ENCODE peak calls at places on chromosome 15, in four cellular contexts. W is HepG2, Z is fibroblast of lung, S is MM.1S. F is an unnamed sample.

GRCh38 chr15:78223396-78224023 is 10.9 kb downstream of the ACSBG1 start:
- DNase-seq in W (no peak), Z (no peak), S (no peak), F (no peak)

GRCh38 chr15:28103831-28104230 is 4.7 kb upstream of the OCA2 start:
- DNase-seq in W (no peak), Z (no peak), S (no peak), F (no peak)

GRCh38 chr15:65396965-65397317 is 19.1 kb upstream of the IGDCC3 start:
- DNase-seq in W (no peak), Z (no peak), S (no peak), F (no peak)

GRCh38 chr15:67839358-67839928 is 402 bp downstream of the RNU6-1 start:
- DNase-seq in W (peak; percentile 40), Z (peak; percentile 32), S (peak; percentile 58), F (peak; percentile 47)

GRCh38 chr15:93052090-93052892 is 36.7 kb downstream of the RGMA start:
- DNase-seq in W (no peak), Z (no peak), S (no peak), F (no peak)

GRCh38 chr15:85494035-85494793 is 113.8 kb downstream of the AKAP13 start:
- DNase-seq in W (no peak), Z (peak; percentile 93), S (no peak), F (peak; percentile 50)

GRCh38 chr15:85149460-85150129 is 167.9 kb downstream of the PDE8A start:
- DNase-seq in W (no peak), Z (peak; percentile 28), S (no peak), F (no peak)

GRCh38 chr15:93348711-93349110 is 259.7 kb upstream of the RGMA start:
- DNase-seq in W (no peak), Z (no peak), S (no peak), F (no peak)

GRCh38 chr15:54618120-54618519 is 578.6 kb downstream of the RSL24D1 start:
- DNase-seq in W (peak; percentile 78), Z (no peak), S (no peak), F (no peak)

GRCh38 chr15:73972984-73973682 is 19.0 kb downstream of the STOML1 start:
- DNase-seq in W (peak; percentile 79), Z (peak; percentile 59), S (peak; percentile 78), F (peak; percentile 89)

GRCh38 chr15:49279481-49280186 is 109.6 kb downstream of the GALK2 start:
- DNase-seq in W (no peak), Z (no peak), S (peak; percentile 69), F (no peak)

GRCh38 chr15:90029024-90029423 is 27.9 kb downstream of the ZNF710 start:
- DNase-seq in W (peak; percentile 72), Z (no peak), S (no peak), F (peak; percentile 87)

GRCh38 chr15:48596415-48596814 is 49.1 kb downstream of the FBN1 start:
- DNase-seq in W (no peak), Z (no peak), S (no peak), F (no peak)

GRCh38 chr15:85725019-85725418 is 69.7 kb downstream of the KLHL25 start:
- DNase-seq in W (no peak), Z (peak; percentile 37), S (no peak), F (no peak)

GRCh38 chr15:34717729-34718128 is 37.1 kb downstream of the GJD2 start:
- DNase-seq in W (no peak), Z (no peak), S (no peak), F (no peak)

GRCh38 chr15:42102646-42103235 is 8.4 kb upstream of the PLA2G4D start:
- DNase-seq in W (no peak), Z (peak; percentile 53), S (no peak), F (peak; percentile 17)

GRCh38 chr15:100863406-100864198 is 16.0 kb upstream of the ALDH1A3 start:
- DNase-seq in W (no peak), Z (peak; percentile 70), S (peak; percentile 0), F (peak; percentile 35)

GRCh38 chr15:35912196-35912595 is 366.2 kb upstream of the DPH6 start:
- DNase-seq in W (no peak), Z (peak; percentile 6), S (no peak), F (no peak)

GRCh38 chr15:74382004-74382816 is 14.8 kb upstream of the CYP11A1 start:
- DNase-seq in W (peak; percentile 74), Z (peak; percentile 71), S (peak; percentile 78), F (peak; percentile 86)

GRCh38 chr15:41789662-41790061 is 15.4 kb downstream of the MAPKBP1 start:
- DNase-seq in W (no peak), Z (no peak), S (no peak), F (no peak)

GRCh38 chr15:52652286-52652685 is 26.9 kb downstream of the ATOSA start:
- DNase-seq in W (no peak), Z (no peak), S (no peak), F (no peak)
- H3K4me3 ChIP-seq in W (peak overlapping the region; percentile 56), Z (peak overlapping the region; percentile 46), S (no peak overlapping the region), F (no peak overlapping the region)

DNA sequence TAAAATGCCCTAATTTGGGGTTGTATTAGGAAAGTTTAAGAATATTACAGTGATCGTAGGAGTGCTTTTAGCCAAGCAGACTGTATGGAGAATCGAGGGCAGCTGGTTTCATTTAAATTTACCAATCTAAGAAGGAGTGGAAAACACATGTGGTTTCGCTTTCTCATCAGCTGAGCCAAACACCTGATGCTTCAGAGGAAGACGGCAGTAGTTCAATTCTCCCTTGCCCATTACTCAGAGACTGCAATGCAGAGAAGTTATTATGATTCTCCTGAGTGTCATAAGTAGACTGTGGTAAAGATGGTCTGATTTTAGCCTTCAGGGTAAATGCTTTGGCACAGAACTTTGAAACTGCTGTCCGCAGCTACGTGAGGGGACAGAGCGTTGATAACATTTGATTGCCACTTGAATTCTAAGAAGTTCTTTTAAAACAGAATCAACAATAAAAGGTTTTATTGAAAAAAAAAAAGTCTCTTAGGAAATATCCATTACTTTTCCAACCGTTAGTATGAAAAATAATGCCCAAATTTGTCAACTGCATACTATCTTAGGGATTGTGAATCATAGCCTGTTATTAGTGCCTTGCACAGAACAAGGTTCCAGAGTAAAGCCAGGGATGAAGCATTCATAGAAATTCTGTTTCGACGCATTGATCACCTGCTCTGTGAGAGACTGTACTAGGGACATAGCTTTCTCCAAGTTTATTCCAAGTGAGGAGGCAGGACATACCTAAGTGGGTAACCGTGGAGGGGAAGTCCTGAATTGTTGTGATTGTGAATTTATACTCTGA is 25.6 kb downstream of the LYSMD4 start:
- DNase-seq in W (no peak), Z (peak; percentile 71), S (peak; percentile 77), F (no peak)
- H3K9ac ChIP-seq in W (no peak overlapping the region), Z (no peak overlapping the region), S (peak overlapping the region; percentile 2), F (no peak overlapping the region)

GRCh38 chr15:96273317-96274086 is 57.0 kb upstream of the NR2F2 start:
- DNase-seq in W (no peak), Z (peak; percentile 100), S (no peak), F (no peak)
- H3K36me3 ChIP-seq in W (no peaks in the 10 kb centered on the region), Z (no peaks in the 10 kb centered on the region), S (no peaks in the 10 kb centered on the region), F (no peaks in the 10 kb centered on the region)

GRCh38 chr15:96352594-96353377 is 22.3 kb downstream of the NR2F2 start:
- DNase-seq in W (no peak), Z (peak; percentile 92), S (no peak), F (no peak)

GRCh38 chr15:96355561-96356129 is 25.1 kb downstream of the NR2F2 start:
- DNase-seq in W (no peak), Z (no peak), S (no peak), F (no peak)

GRCh38 chr15:96353378-96353930 is 23.0 kb downstream of the NR2F2 start:
- DNase-seq in W (no peak), Z (no peak), S (no peak), F (no peak)

GRCh38 chr15:96354731-96355560 is 24.4 kb downstream of the NR2F2 start:
- DNase-seq in W (peak; percentile 56), Z (peak; percentile 89), S (peak; percentile 7), F (no peak)

GRCh38 chr15:96353931-96354730 is 23.6 kb downstream of the NR2F2 start:
- DNase-seq in W (no peak), Z (peak; percentile 67), S (no peak), F (no peak)
- H3K4me3 ChIP-seq in W (peak overlapping the region; percentile 83), Z (peak overlapping the region; percentile 82), S (no peak overlapping the region), F (peak overlapping the region; percentile 31)

DNA sequence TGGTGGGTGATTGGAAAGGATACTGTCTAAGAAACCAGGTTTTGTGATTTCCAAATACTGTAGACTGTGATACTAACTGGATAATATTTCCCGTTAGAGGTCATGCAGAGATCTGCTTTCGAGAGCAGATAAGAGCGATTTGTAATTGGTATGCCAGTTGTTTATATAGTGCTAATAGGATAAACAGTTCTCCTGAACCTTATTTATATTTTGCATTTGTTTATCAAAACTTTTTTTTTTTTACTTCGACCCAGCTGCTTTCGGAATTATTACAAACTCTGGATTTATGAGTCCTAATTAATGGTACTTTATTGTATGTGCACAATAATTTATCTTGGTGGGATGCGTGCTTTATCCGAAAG is 62.0 kb downstream of the SMAD6 start:
- DNase-seq in W (no peak), Z (no peak), S (no peak), F (no peak)
- H3K9ac ChIP-seq in W (no peak overlapping the region), Z (no peak overlapping the region), S (no peak overlapping the region), F (peak overlapping the region; percentile 64)

GRCh38 chr15:63256433-63256884 is 20.9 kb upstream of the APH1B start:
- DNase-seq in W (peak; percentile 33), Z (peak; percentile 86), S (no peak), F (no peak)
- H3K36me3 ChIP-seq in W (peaks cover 4% of the 10 kb centered on the region), Z (peaks cover 6% of the 10 kb centered on the region), S (no peaks in the 10 kb centered on the region), F (no peaks in the 10 kb centered on the region)

GRCh38 chr15:99174567-99174966 is 69.7 kb downstream of the SYNM start:
- DNase-seq in W (no peak), Z (no peak), S (no peak), F (no peak)

GRCh38 chr15:99177679-99178078 is 71.7 kb downstream of the TTC23 start:
- DNase-seq in W (no peak), Z (no peak), S (no peak), F (no peak)

GRCh38 chr15:99176757-99177156 is 71.9 kb downstream of the SYNM start:
- DNase-seq in W (no peak), Z (no peak), S (no peak), F (no peak)

GRCh38 chr15:99172989-99173388 is 68.1 kb downstream of the SYNM start:
- DNase-seq in W (peak; percentile 28), Z (no peak), S (no peak), F (no peak)

GRCh38 chr15:99174989-99175388 is 70.1 kb downstream of the SYNM start:
- DNase-seq in W (no peak), Z (no peak), S (no peak), F (no peak)
- H3K4me3 ChIP-seq in W (no peak overlapping the region), Z (no peak overlapping the region), S (no peak overlapping the region), F (no peak overlapping the region)

GRCh38 chr15:68972201-68973065 is 42.1 kb upstream of the NOX5 start:
- DNase-seq in W (no peak), Z (no peak), S (no peak), F (no peak)

GRCh38 chr15:68962464-68962863 is 32.1 kb downstream of the SPESP1 start:
- DNase-seq in W (no peak), Z (no peak), S (no peak), F (no peak)

GRCh38 chr15:68966996-68967395 is 36.7 kb downstream of the SPESP1 start:
- DNase-seq in W (no peak), Z (no peak), S (no peak), F (no peak)

GRCh38 chr15:68969298-68969697 is 39.0 kb downstream of the SPESP1 start:
- DNase-seq in W (no peak), Z (no peak), S (no peak), F (no peak)

DNA sequence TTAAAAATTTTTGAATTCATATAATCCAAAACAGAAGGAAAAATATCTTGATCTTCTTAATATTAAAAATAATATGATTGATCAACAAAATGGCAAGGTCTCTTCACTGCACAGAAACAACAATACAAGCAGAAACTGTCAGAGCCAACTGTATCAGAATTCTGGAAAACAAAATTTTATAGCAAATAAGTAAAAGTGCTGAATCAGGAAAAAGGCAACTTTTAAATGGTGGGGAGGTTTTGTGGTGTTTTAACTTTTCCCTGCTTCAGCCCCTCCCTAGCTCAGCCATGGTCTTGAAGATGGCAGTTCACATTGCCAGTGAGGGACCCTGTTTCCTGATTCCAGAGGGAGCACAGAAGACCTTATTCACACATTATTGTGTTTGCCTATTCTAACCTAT is 37.6 kb downstream of the SPESP1 start:
- DNase-seq in W (no peak), Z (no peak), S (no peak), F (no peak)
- H3K9ac ChIP-seq in W (no peak overlapping the region), Z (no peak overlapping the region), S (no peak overlapping the region), F (no peak overlapping the region)